ENCODE peak calls at places on chromosomes 6 and 20, in seven cellular contexts. A is cardiac muscle cell, W is endodermal cell, E is gastrocnemius medialis, Y is PC-9, Z is HepG2, T is hepatocyte. O is an unnamed sample. For H3K4me1, the result is how much of the 10 kb centered on the place peaks cover.

GRCh38 chr6:106037060-106037459 is 49.1 kb upstream of the PRDM1 start:
- DNase-seq in A (no peak), W (no peak), E (no peak), Y (no peak), Z (no peak), T (no peak), O (no peak)

GRCh38 chr20:32278199-32278643 is 770 bp downstream of the KIF3B start:
- DNase-seq in A (peak), W (no peak), E (no peak), Y (no peak), Z (no peak), T (no peak), O (no peak)

GRCh38 chr6:35842381-35842780 is 37.2 kb downstream of the LHFPL5 start:
- DNase-seq in A (no peak), W (no peak), E (no peak), Y (no peak), Z (peak), T (no peak), O (no peak)

GRCh38 chr6:43990627-43991619 is 136.3 kb downstream of the MRPL14 start:
- DNase-seq in A (peak), W (no peak), E (peak), Y (no peak), Z (peak), T (peak), O (peak)

GRCh38 chr6:30742316-30743098 is at the start of gene FLOT1:
- DNase-seq in A (peak), W (peak), E (peak), Y (peak), Z (peak), T (peak), O (peak)

GRCh38 chr6:42315991-42316378 is 98.3 kb upstream of the MRPS10 start:
- DNase-seq in A (peak), W (peak), E (no peak), Y (peak), Z (peak), T (peak), O (peak)

GRCh38 chr20:53691060-53691810 is 97.6 kb upstream of the ZNF217 start:
- DNase-seq in A (no peak), W (no peak), E (no peak), Y (peak), Z (no peak), T (no peak), O (no peak)

GRCh38 chr6:6793388-6794250 is 205.1 kb downstream of the LY86 start:
- DNase-seq in A (no peak), W (peak), E (no peak), Y (no peak), Z (no peak), T (no peak), O (no peak)

GRCh38 chr20:2507875-2508630 is 662 bp downstream of the ZNF343 start:
- DNase-seq in A (peak), W (no peak), E (no peak), Y (no peak), Z (peak), T (peak), O (no peak)

GRCh38 chr6:75755704-75756103 is 6.7 kb downstream of the MYO6 start:
- DNase-seq in A (peak), W (no peak), E (no peak), Y (no peak), Z (no peak), T (no peak), O (no peak)

GRCh38 chr6:10908228-10908627 is 21.4 kb downstream of the SYCP2L start:
- DNase-seq in A (no peak), W (no peak), E (no peak), Y (no peak), Z (no peak), T (no peak), O (no peak)

GRCh38 chr6:84618836-84619235 is 145.6 kb downstream of the TBX18 start:
- DNase-seq in A (peak), W (peak), E (no peak), Y (no peak), Z (no peak), T (no peak), O (no peak)

GRCh38 chr6:53281518-53282215 is 67.1 kb downstream of the ELOVL5 start:
- DNase-seq in A (no peak), W (no peak), E (no peak), Y (no peak), Z (no peak), T (no peak), O (no peak)

GRCh38 chr6:25992413-25993037 is 29.9 kb downstream of the TRIM38 start:
- DNase-seq in A (peak), W (peak), E (peak), Y (peak), Z (peak), T (peak), O (peak)

GRCh38 chr20:58260006-58260405 is 31.6 kb upstream of the ANKRD60 start:
- DNase-seq in A (no peak), W (no peak), E (no peak), Y (no peak), Z (no peak), T (no peak), O (no peak)

GRCh38 chr6:130405549-130405948 is 39.7 kb downstream of the TMEM200A start:
- DNase-seq in A (no peak), W (no peak), E (no peak), Y (no peak), Z (no peak), T (no peak), O (no peak)

GRCh38 chr6:163585932-163586437 is 171.5 kb downstream of the QKI start:
- DNase-seq in A (peak), W (no peak), E (peak), Y (peak), Z (no peak), T (peak), O (no peak)

GRCh38 chr20:16104783-16105182 is 468.5 kb downstream of the KIF16B start:
- DNase-seq in A (no peak), W (no peak), E (no peak), Y (peak), Z (no peak), T (no peak), O (no peak)
- H3K4me1 ChIP-seq in A (under half), W (under half), E (under half), Y (under half), Z (under half), T (under half), O (under half)

DNA sequence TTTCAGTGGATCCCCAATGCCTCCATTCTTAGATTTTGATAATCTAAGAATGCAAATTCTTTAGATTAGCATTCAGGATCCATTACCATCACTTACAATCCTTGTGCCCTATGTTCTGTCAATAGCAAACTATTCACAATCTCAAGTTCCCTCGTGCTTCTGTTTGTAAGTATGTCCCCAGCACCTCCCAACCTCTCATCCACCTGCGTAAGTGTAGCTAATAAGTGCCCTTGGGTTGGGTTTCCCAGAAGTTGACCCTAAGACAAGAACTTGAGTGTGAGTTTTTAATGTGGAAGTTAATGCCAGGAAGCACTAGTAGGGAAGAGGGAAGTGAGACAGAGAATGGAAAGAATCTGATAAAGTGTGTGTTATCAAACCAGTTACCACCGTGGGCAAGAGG is 72.6 kb upstream of the PAK5 start:
- DNase-seq in A (no peak), W (no peak), E (no peak), Y (no peak), Z (no peak), T (no peak), O (no peak)
- H3K4me1 ChIP-seq in A (under half), W (under half), E (under half), Y (under half), Z (under half), T (under half), O (under half)

GRCh38 chr20:33460711-33461110 is 17.1 kb upstream of the SNTA1 start:
- DNase-seq in A (no peak), W (peak), E (no peak), Y (no peak), Z (no peak), T (no peak), O (no peak)
- H3K4me1 ChIP-seq in A (under half), W (under half), E (under half), Y (under half), Z (under half), T (under half), O (under half)

DNA sequence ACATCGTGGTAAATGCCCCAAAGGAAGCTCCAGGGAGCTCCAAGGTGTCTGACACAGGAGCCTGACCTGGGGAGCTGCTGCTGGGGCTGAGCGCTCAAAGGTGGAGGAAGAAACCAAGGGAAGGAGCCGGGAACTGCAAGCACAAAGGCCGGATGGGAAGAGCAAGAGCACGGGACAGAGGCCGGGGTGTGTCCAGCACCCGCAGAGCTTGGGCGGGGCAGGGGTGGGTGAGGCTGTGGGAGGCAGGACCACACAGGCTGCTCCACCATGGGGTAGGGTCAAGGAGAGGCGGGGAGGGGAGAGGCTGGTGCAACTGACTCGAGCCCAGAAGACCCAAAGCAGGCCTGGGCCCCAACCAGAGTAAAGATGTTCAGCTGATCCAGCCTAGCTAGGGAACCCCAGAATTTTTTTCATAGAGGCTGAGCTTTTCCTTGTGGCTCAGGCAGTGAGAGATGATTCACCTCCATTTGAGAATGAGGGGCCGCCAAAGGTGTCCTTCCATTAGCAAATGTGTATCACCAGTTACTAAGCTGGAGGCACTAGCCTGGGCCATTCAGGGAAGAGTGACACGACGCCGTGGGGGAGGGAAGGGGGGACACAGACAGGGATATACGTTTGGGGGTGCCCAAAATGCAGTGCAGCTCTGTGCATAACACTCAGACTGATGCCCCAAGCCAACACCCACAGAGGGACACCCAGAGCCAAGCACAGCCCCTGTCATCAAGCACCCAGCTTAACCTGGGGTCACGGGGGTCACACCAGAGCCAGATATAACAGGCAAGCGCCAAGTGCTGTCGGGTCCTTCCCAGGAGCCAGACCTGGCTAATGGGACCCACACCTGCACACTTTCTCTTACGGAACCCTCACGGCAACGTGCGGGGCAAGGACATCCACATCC is 21.3 kb upstream of the TLDC2 start:
- DNase-seq in A (no peak), W (peak), E (no peak), Y (no peak), Z (no peak), T (no peak), O (no peak)
- H3K4me1 ChIP-seq in A (under half), W (under half), E (under half), Y (under half), Z (under half), T (under half), O (under half)

DNA sequence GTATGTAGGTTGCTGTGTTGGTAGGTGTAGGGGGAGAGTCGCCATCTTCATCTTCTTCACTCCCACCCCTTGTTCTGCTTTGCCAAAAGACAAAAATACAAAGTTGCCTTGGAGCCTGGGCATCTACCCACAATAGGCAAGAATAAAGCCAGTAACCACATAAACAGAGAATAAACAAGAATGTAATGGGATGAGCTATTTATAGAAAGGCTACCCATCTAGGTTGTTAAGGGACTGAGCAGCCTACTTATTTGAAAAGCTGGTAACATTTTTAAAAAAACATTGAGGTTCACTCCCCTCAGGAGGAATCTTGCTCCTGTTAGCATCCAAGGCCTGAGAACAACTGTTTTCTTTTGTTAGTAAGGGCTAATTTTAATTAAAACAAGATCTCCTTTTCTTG is 301.4 kb upstream of the STXBP5 start:
- DNase-seq in A (no peak), W (no peak), E (no peak), Y (no peak), Z (no peak), T (no peak), O (no peak)
- H3K4me1 ChIP-seq in A (under half), W (under half), E (under half), Y (under half), Z (under half), T (under half), O (under half)

GRCh38 chr20:62924567-62925419 is 1.5 kb downstream of the DIDO1 start:
- DNase-seq in A (peak), W (peak), E (no peak), Y (peak), Z (peak), T (peak), O (no peak)

GRCh38 chr20:62921119-62921687 is 5.1 kb downstream of the DIDO1 start:
- DNase-seq in A (peak), W (peak), E (no peak), Y (peak), Z (peak), T (peak), O (no peak)

GRCh38 chr20:62920039-62920645 is 6.2 kb downstream of the DIDO1 start:
- DNase-seq in A (no peak), W (peak), E (no peak), Y (no peak), Z (no peak), T (no peak), O (peak)

GRCh38 chr20:62923669-62924566 is 2.4 kb downstream of the DIDO1 start:
- DNase-seq in A (no peak), W (no peak), E (no peak), Y (no peak), Z (peak), T (no peak), O (no peak)

GRCh38 chr20:62922451-62922921 is 3.8 kb downstream of the DIDO1 start:
- DNase-seq in A (no peak), W (peak), E (no peak), Y (no peak), Z (no peak), T (no peak), O (no peak)
- H3K4me1 ChIP-seq in A (under half), W (under half), E (half or more), Y (under half), Z (half or more), T (half or more), O (under half)

DNA sequence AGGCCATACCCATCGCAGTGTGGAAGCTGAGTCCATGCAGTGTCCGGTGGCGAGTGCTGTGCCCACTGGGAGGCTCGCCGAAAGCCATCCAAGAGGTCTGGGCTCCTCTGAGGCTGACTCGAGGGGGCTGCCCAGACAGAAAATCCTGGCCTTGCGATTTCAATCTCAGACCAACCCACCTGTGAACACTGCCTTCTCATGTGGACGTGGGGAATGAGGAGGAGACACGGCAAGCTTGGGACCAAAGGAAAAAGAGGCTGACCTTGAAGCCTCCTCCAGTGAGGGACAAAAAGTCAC is 157.2 kb upstream of the AFDN start:
- DNase-seq in A (no peak), W (no peak), E (no peak), Y (no peak), Z (no peak), T (no peak), O (no peak)
- H3K4me1 ChIP-seq in A (under half), W (under half), E (under half), Y (under half), Z (half or more), T (under half), O (under half)

DNA sequence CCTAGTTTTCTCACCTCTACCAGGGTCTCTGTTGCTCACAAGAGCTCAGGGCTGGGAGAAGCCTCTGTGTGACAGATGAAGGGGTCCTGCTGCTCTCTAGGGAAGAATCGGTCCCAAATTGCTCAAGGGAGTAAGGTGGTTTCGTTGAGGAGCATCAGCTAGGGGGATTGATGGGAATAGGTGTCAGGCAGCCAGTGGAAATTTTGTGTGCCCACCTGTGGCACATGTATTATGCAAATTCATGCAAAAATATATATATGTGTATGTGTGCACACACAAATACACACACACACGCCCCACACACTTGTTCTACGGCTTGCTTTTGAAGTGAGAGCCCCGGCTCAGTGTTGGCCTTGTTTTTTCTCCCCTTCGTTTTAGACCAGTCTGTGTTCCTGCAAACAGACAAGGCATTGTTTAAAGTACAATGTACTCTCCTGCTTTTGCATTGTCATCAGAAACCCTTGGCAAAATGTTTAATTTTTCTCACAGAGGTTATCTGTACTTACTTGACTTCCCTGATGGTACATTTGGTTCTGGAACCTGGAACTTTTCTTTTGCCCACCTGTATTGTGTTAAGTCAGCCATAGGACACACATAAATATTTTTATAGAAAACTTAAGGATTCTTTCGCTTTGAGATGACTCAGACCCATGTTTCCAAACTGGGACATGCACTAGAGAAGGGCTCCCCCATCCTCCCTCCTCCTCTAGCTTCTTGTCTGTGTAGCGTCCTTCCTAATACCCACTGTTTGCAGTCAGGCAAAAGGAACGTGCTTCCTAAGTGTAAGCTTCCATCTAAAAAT is 26.7 kb downstream of the FOXO3 start:
- DNase-seq in A (peak), W (no peak), E (no peak), Y (no peak), Z (peak), T (peak), O (no peak)
- H3K4me1 ChIP-seq in A (under half), W (under half), E (half or more), Y (half or more), Z (half or more), T (half or more), O (half or more)

DNA sequence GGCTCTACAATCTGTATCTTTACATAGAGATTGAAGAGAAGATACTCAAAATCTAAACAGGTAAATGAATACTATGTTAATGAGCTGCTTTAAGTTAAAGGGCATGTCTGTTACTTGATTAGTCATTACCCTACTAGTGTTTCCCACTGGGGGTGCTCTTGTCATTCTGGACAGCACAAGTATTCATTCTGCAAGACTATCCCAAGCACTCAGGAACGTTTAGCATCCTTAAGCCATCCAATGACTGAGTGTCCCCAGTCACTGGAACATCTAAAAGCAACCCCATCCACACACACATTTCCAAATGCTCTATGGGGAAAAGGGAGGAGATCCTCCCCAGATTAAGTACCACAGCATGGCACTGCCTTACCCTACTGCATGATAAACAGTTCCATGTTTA is 25.7 kb downstream of the EZR start:
- DNase-seq in A (peak), W (peak), E (no peak), Y (peak), Z (peak), T (peak), O (no peak)
- H3K4me1 ChIP-seq in A (under half), W (under half), E (under half), Y (half or more), Z (under half), T (under half), O (under half)